ENCODE peak calls at places on chromosome 11, in four cellular contexts. V, X, H and E are unnamed samples.

GRCh38 chr11:79439430-79439892 is 1.4 kb downstream of the TENM4 start:
- DNase-seq in H (no peak), V (peak; percentile 53), X (no peak), E (no peak)

GRCh38 chr11:19978668-19979518 is 181.4 kb downstream of the DBX1 start:
- DNase-seq in H (no peak), V (peak; percentile 66), X (no peak), E (no peak)

GRCh38 chr11:121029813-121030445 is 6.0 kb downstream of the TBCEL start:
- DNase-seq in X (no peak), V (no peak), H (no peak), E (no peak)

GRCh38 chr11:119850822-119851409 is 121.9 kb upstream of the NECTIN1 start:
- DNase-seq in X (no peak), H (no peak), V (no peak), E (no peak)

GRCh38 chr11:106463154-106463553 is 385.7 kb downstream of the AASDHPPT start:
- DNase-seq in X (no peak), H (no peak), V (no peak), E (no peak)

GRCh38 chr11:17668166-17668565 is 51.2 kb upstream of the MYOD1 start:
- DNase-seq in X (no peak), V (no peak), H (no peak), E (no peak)

GRCh38 chr11:86718553-86718952 is 46.1 kb upstream of the ME3 start:
- DNase-seq in V (no peak), H (no peak), X (no peak), E (no peak)

GRCh38 chr11:20093775-20094174 is 66.5 kb downstream of the DBX1 start:
- DNase-seq in V (no peak), H (no peak), X (no peak), E (no peak)

GRCh38 chr11:73194034-73194507 is 24.0 kb upstream of the P2RY2 start:
- DNase-seq in H (no peak), V (no peak), X (no peak), E (no peak)

GRCh38 chr11:2940930-2941821 is 12.0 kb upstream of the PHLDA2 start:
- DNase-seq in X (no peak), V (no peak), H (no peak), E (no peak)

GRCh38 chr11:128890543-128891409 is at the start of gene KCNJ5:
- DNase-seq in V (no peak), X (no peak), H (no peak), E (no peak)

GRCh38 chr11:134916829-134917228 is 504.8 kb upstream of the B3GAT1 start:
- DNase-seq in V (no peak), H (no peak), X (no peak), E (no peak)

GRCh38 chr11:72826191-72826941 is 12.2 kb downstream of the ATG16L2 start:
- DNase-seq in X (no peak), V (no peak), H (no peak), E (no peak)

GRCh38 chr11:60950933-60951610 is 904 bp downstream of the SLC15A3 start:
- DNase-seq in H (no peak), V (no peak), X (no peak), E (no peak)

GRCh38 chr11:118241191-118242098 is 10.7 kb downstream of the MPZL3 start:
- DNase-seq in X (no peak), H (peak; percentile 66), V (no peak), E (no peak)

GRCh38 chr11:124074554-124074953 is 33.4 kb upstream of the OR10G7 start:
- DNase-seq in X (no peak), H (no peak), V (no peak), E (no peak)

GRCh38 chr11:447923-448731 is 2.0 kb upstream of the PTDSS2 start:
- DNase-seq in H (peak; percentile 92), X (peak; percentile 71), V (peak; percentile 78), E (peak; percentile 98)

GRCh38 chr11:71499125-71499524 is 27.9 kb upstream of the KRTAP5-7 start:
- DNase-seq in X (no peak), V (no peak), H (peak; percentile 71), E (no peak)

GRCh38 chr11:14350215-14350614 is 8.8 kb downstream of the RRAS2 start:
- DNase-seq in H (no peak), X (no peak), V (no peak), E (no peak)